ENCODE peak calls at places on chromosomes 1 and 21, in seven cellular contexts. P is kidney epithelial cell, E is fibroblast of lung, D is ovary, I is AG04450, C is nephron progenitor cell, J is astrocyte of the spinal cord. B is an unnamed sample.

GRCh38 chr1:224085421-224086108 is 28.3 kb upstream of the FBXO28 start:
- DNase-seq in P (no peak), E (no peak), D (no peak), I (no peak), C (no peak), J (no peak), B (no peak)

GRCh38 chr21:35274090-35274489 is 225.0 kb upstream of the RUNX1 start:
- DNase-seq in P (no peak), E (no peak), D (no peak), I (no peak), C (no peak), J (no peak), B (no peak)

GRCh38 chr1:112445591-112445990 is 49.6 kb downstream of the CTTNBP2NL start:
- DNase-seq in P (no peak), E (no peak), D (no peak), I (no peak), C (no peak), J (no peak), B (no peak)

GRCh38 chr1:233112184-233113008 is 162.0 kb downstream of the NTPCR start:
- DNase-seq in P (no peak), E (no peak), D (no peak), I (no peak), C (no peak), J (peak; percentile 18), B (no peak)

GRCh38 chr1:201080135-201080534 is 32.1 kb downstream of the CACNA1S start:
- DNase-seq in P (no peak), E (no peak), D (no peak), I (no peak), C (no peak), J (no peak), B (no peak)

GRCh38 chr1:243945727-243946126 is 95.7 kb upstream of the AKT3 start:
- DNase-seq in P (no peak), E (no peak), D (no peak), I (no peak), C (no peak), J (no peak), B (no peak)

GRCh38 chr1:198492872-198493271 is 47.6 kb downstream of the ATP6V1G3 start:
- DNase-seq in P (no peak), E (peak; percentile 68), D (no peak), I (peak; percentile 59), C (no peak), J (peak; percentile 83), B (no peak)

GRCh38 chr21:44845418-44846200 is 27.7 kb upstream of the SUMO3 start:
- DNase-seq in P (no peak), E (peak; percentile 46), D (peak; percentile 29), I (no peak), C (peak; percentile 81), J (peak; percentile 48), B (peak; percentile 71)

GRCh38 chr1:167401260-167401873 is 117.0 kb downstream of the CD247 start:
- DNase-seq in P (peak; percentile 18), E (peak; percentile 61), D (peak; percentile 25), I (peak; percentile 2), C (peak; percentile 38), J (peak; percentile 58), B (peak; percentile 46)

GRCh38 chr1:204154525-204155255 is 2.8 kb upstream of the ETNK2 start:
- DNase-seq in P (no peak), E (no peak), D (no peak), I (no peak), C (no peak), J (no peak), B (no peak)

GRCh38 chr1:41102208-41102607 is 80.7 kb upstream of the SLFNL1 start:
- DNase-seq in P (peak; percentile 52), E (peak; percentile 98), D (peak; percentile 95), I (peak; percentile 92), C (no peak), J (peak; percentile 96), B (no peak)

GRCh38 chr1:198903203-198903602 is 264.4 kb downstream of the PTPRC start:
- DNase-seq in P (no peak), E (peak; percentile 74), D (no peak), I (no peak), C (peak; percentile 16), J (no peak), B (no peak)

GRCh38 chr1:171983584-171983983 is 142.3 kb downstream of the DNM3 start:
- DNase-seq in P (no peak), E (peak; percentile 56), D (no peak), I (no peak), C (no peak), J (peak; percentile 33), B (no peak)

GRCh38 chr1:1622578-1623094 is 7.3 kb downstream of the MIB2 start:
- DNase-seq in P (no peak), E (no peak), D (no peak), I (no peak), C (no peak), J (no peak), B (no peak)

GRCh38 chr1:203500279-203500678 is 6.3 kb downstream of the OPTC start:
- DNase-seq in P (no peak), E (no peak), D (no peak), I (no peak), C (no peak), J (no peak), B (no peak)

GRCh38 chr1:190564117-190564516 is 86.5 kb upstream of the BRINP3 start:
- DNase-seq in P (no peak), E (peak; percentile 7), D (no peak), I (no peak), C (no peak), J (no peak), B (no peak)

GRCh38 chr1:53362270-53362669 is 34.4 kb upstream of the LRP8 start:
- DNase-seq in P (no peak), E (no peak), D (no peak), I (no peak), C (no peak), J (no peak), B (no peak)

GRCh38 chr1:43582162-43582566 is 51.5 kb downstream of the PTPRF start:
- DNase-seq in P (peak; percentile 94), E (peak; percentile 88), D (no peak), I (peak; percentile 81), C (no peak), J (peak; percentile 96), B (no peak)

DNA sequence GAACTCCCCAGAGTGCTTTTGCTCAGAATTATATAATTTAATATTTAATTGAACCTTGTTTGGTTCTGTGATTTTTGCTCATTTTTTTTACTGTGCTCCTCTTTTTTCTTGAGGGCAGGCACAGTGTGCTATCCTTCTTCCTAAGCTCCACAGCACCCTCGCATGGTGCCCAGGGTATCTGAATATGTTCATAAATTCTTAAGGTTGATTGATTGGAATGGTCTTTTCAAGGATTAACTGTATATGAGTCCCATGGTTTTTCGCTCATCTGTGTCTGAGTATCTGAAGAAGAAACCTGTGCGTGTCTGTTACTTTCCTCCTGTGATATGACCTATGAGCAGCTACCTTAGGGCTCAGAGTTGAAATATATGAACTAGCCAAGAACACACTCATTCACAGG is 393.7 kb downstream of the HLX start:
- DNase-seq in P (no peak), E (no peak), D (no peak), I (no peak), C (no peak), J (no peak), B (no peak)
- TF ChIP-seq CTCF in P (no peak), E (peak; percentile 4), D (no peak), I (no peak), C (no peak), J (no peak), B (no peak)

DNA sequence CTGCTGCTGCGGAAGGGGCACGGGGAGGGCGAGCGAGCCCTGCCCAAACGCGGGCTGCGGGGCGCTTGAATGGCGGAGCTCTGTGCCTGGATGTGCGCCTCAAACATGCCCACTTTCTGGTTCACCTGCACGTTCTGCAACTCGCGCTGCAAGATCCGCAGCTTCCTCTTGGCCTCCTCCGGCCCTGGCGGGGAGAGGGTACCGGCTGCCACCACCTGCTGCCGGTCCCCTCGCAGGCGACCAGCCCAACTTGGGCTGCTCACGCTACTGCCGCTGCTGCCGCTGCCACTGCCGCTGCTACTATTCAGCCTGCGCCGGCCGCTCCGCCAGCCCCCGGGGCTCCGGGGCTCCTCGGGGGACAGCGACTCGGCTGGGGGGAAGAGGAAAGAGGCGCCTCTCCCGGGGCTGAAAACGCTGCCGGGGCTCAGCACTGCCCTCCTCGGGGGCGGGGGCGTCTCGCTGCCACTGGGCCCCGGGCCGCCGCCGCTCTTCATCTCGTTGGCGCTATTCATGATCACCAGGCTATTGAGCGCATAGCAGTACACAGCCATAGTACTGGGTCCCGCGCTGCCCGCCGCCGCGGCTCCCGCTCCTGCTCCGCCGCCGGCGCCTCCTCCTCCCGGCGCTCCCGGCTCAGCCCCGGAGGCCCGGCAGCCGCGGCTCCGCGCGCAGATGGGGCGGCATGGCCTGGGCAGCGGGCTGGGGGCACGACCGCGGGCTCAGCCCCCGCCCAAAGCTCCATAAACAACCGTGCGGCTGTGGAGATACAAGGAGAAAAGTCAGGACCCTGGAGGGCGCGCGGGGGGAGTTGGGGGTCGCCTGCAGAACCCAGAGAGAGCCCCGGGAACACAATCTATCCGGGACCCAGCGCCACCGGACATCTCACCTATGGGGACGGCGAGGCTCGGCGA is 1.9 kb downstream of the ITPKB start:
- DNase-seq in P (no peak), E (peak; percentile 35), D (peak; percentile 36), I (no peak), C (peak; percentile 69), J (peak; percentile 47), B (peak; percentile 21)
- TF ChIP-seq CTCF in P (no peak), E (no peak), D (no peak), I (no peak), C (no peak), J (no peak), B (no peak)

DNA sequence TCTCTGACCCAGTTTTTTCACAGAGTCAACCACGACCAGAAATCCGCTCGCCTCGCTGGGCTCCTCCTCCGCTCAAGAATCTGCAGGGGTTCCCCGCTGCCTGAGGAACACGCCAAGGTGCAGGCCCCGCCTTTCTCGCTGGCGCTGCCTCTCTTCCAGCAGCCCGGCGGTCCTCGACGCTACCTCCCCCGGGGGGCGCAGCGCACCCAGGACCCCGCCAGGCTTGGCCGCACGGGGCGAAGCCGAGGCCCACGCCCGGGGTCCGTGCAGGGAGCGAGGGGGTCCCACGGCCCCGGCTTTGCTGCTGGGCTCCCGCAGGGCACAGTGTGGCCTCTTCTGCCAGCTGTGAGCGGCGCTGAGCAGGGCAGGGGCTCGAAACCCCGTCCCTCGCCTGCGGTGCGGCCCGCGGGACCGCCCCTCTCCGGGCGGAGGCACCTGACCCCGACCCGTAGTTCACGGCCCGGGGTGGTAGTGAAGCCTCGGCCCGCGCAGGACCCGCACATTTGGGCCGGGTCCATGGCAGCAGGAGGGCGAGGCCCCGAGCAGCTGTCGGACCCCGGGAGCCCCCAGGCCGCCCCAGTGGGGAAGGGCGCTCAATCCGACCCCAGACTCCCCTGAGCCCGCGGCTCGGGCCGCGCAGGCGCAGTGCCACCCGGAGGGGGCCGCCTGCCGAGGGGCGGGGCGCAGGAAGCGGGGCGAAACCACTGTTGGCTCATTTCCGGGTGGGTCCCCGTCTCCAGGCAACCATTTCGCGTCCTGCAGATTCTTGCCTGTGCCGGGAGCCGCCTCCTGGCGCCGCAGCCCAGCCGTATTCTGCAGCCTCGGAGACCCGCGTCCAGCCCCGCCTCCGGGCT is 10.0 kb upstream of the MMEL1 start:
- DNase-seq in P (peak; percentile 59), E (peak; percentile 87), D (peak; percentile 95), I (peak; percentile 74), C (peak; percentile 96), J (peak; percentile 85), B (peak; percentile 94)
- TF ChIP-seq CTCF in P (peak; percentile 23), E (no peak), D (no peak), I (peak; percentile 26), C (no peak), J (peak; percentile 25), B (no peak)

DNA sequence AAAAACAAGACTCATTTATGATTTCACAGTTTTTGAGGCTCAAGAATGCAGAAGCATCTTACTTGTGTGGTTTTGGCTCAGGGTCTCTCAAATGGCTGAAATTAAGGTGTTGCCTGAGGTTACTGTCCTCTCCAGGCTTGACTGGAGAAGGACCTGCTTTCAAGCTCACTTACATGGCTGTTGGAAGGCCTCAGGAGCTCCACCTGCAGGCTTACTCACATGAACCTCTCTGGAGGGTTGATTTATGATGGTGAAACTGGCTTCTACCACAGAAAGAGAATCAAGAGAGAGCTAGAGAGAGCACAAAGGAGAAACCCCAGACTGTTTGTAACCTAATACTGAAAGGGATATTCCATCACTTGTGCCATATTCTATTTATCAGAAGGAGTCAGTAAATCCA is 6.2 kb upstream of the KCNK2 start:
- DNase-seq in P (no peak), E (peak; percentile 48), D (no peak), I (no peak), C (peak; percentile 10), J (peak; percentile 52), B (peak; percentile 49)
- TF ChIP-seq CTCF in P (peak; percentile 46), E (peak; percentile 39), D (no peak), I (peak; percentile 49), C (no peak), J (peak; percentile 52), B (no peak)